ENCODE peak calls at places on chromosomes 16 and 17, in eight cellular contexts. A, G, E, C, N, P, Y and S are unnamed samples.
A peak's percentile ranks its signal among the peaks of the same experiment; 100 is the strongest.

GRCh38 chr17:31595076-31595475 is 203.6 kb downstream of the RAB11FIP4 start:
- DNase-seq in Y (peak; percentile 31), E (peak; percentile 75), N (no peak), P (no peak), A (no peak), C (no peak), G (no peak), S (no peak)

GRCh38 chr17:13931111-13931526 is 138.2 kb upstream of the COX10 start:
- DNase-seq in A (no peak), C (no peak), N (no peak), Y (peak; percentile 30), P (no peak), G (no peak), E (peak; percentile 5), S (peak; percentile 73)

GRCh38 chr16:88857728-88858339 is 907 bp downstream of the TRAPPC2L start:
- DNase-seq in E (peak; percentile 69), G (peak; percentile 14), A (peak; percentile 77), P (peak; percentile 82), Y (peak; percentile 18), C (peak; percentile 51), N (peak; percentile 63), S (peak; percentile 51)

GRCh38 chr17:59633658-59634359 is 14.1 kb downstream of the CLTC start:
- DNase-seq in E (no peak), Y (no peak), P (no peak), G (no peak), N (no peak), C (no peak), A (no peak), S (no peak)

GRCh38 chr16:1040346-1040745 is 32.2 kb upstream of the SSTR5 start:
- DNase-seq in E (no peak), Y (no peak), A (no peak), P (no peak), C (no peak), G (no peak), N (no peak), S (no peak)

GRCh38 chr17:39008633-39009032 is 41.4 kb upstream of the FBXO47 start:
- DNase-seq in E (no peak), Y (no peak), A (no peak), P (no peak), N (no peak), G (no peak), C (no peak), S (no peak)

GRCh38 chr17:39704821-39705551 is 5.1 kb downstream of the ERBB2 start:
- DNase-seq in Y (no peak), P (no peak), E (peak; percentile 20), G (no peak), N (no peak), C (no peak), A (no peak), S (no peak)

GRCh38 chr17:4834621-4835020 is 1.5 kb downstream of the MINK1 start:
- DNase-seq in G (no peak), P (no peak), E (no peak), C (no peak), Y (no peak), N (no peak), A (no peak), S (no peak)

GRCh38 chr17:5203178-5203907 is 11.7 kb upstream of the ZNF594 start:
- DNase-seq in G (no peak), P (no peak), Y (no peak), C (no peak), E (peak; percentile 62), N (no peak), A (no peak), S (no peak)

GRCh38 chr17:13351046-13351445 is 250.7 kb downstream of the HS3ST3A1 start:
- DNase-seq in E (peak; percentile 66), N (no peak), G (peak; percentile 15), C (no peak), Y (peak; percentile 19), A (no peak), P (no peak), S (peak; percentile 78)

GRCh38 chr16:69157189-69157588 is 24.7 kb downstream of the UTP4 start:
- DNase-seq in Y (no peak), N (no peak), P (no peak), G (no peak), C (no peak), A (no peak), E (no peak), S (no peak)

GRCh38 chr16:87414251-87414680 is 22.1 kb downstream of the MAP1LC3B start:
- DNase-seq in G (no peak), C (no peak), A (no peak), E (no peak), N (no peak), P (no peak), Y (no peak), S (no peak)

GRCh38 chr17:63956296-63956920 is 16.3 kb downstream of the SCN4A start:
- DNase-seq in C (no peak), E (peak; percentile 73), N (no peak), Y (peak; percentile 17), G (no peak), A (no peak), P (no peak), S (no peak)

GRCh38 chr17:49516190-49516589 is 21.1 kb downstream of the NGFR start:
- DNase-seq in G (no peak), C (no peak), N (no peak), P (no peak), E (no peak), A (no peak), Y (no peak), S (no peak)

GRCh38 chr17:77819497-77819896 is 139.0 kb upstream of the TNRC6C start:
- DNase-seq in E (no peak), G (no peak), N (no peak), P (no peak), A (no peak), Y (no peak), C (no peak), S (no peak)

GRCh38 chr16:88534731-88535141 is 35.5 kb upstream of the ZC3H18 start:
- DNase-seq in G (no peak), C (peak; percentile 23), N (no peak), P (no peak), Y (no peak), E (no peak), A (no peak), S (no peak)

GRCh38 chr17:20223808-20224328 is 214.7 kb downstream of the SPECC1 start:
- DNase-seq in A (no peak), G (no peak), N (no peak), Y (no peak), C (no peak), E (peak; percentile 15), P (no peak), S (no peak)

GRCh38 chr17:81043725-81044427 is 8.9 kb downstream of the BAIAP2 start:
- DNase-seq in G (no peak), C (no peak), E (peak; percentile 67), Y (no peak), N (no peak), A (no peak), P (no peak), S (peak; percentile 59)

GRCh38 chr17:13518271-13519000 is 83.3 kb downstream of the HS3ST3A1 start:
- DNase-seq in E (peak; percentile 27), P (no peak), C (no peak), A (no peak), N (no peak), G (no peak), Y (peak; percentile 73), S (peak; percentile 86)